ENCODE peak calls at places on chromosomes 5 and 9, in seven cellular contexts. One of them, this sample, is unnamed.

GRCh38 chr5:174799146-174799545 is 74.8 kb downstream of the MSX2 start:
- DNase-seq in neuronal stem cell: no peak
- DNase-seq in H9: no peak
- DNase-seq in mesendoderm: no peak
- DNase-seq in IMR-90: no peak
- DNase-seq in mesenchymal stem cell: no peak
- DNase-seq in H1: no peak
- DNase-seq in this sample: no peak

GRCh38 chr5:145962001-145962400 is 25.6 kb downstream of the SH3RF2 start:
- DNase-seq in neuronal stem cell: no peak
- DNase-seq in H9: no peak
- DNase-seq in mesendoderm: peak; percentile 57
- DNase-seq in IMR-90: no peak
- DNase-seq in mesenchymal stem cell: no peak
- DNase-seq in H1: no peak
- DNase-seq in this sample: no peak

GRCh38 chr5:76874088-76874581 is 24.3 kb downstream of the S100Z start:
- DNase-seq in neuronal stem cell: no peak
- DNase-seq in H9: no peak
- DNase-seq in mesendoderm: peak; percentile 95
- DNase-seq in IMR-90: no peak
- DNase-seq in mesenchymal stem cell: no peak
- DNase-seq in H1: no peak
- DNase-seq in this sample: no peak

GRCh38 chr9:131337131-131337848 is 47.8 kb downstream of the PLPP7 start:
- DNase-seq in neuronal stem cell: no peak
- DNase-seq in H9: no peak
- DNase-seq in mesendoderm: no peak
- DNase-seq in IMR-90: no peak
- DNase-seq in mesenchymal stem cell: no peak
- DNase-seq in H1: no peak
- DNase-seq in this sample: no peak

GRCh38 chr5:28014779-28015178 is 976.4 kb upstream of the CDH9 start:
- DNase-seq in neuronal stem cell: no peak
- DNase-seq in H9: no peak
- DNase-seq in mesendoderm: peak; percentile 58
- DNase-seq in IMR-90: no peak
- DNase-seq in mesenchymal stem cell: no peak
- DNase-seq in H1: no peak
- DNase-seq in this sample: peak; percentile 4

GRCh38 chr9:129597355-129598088 is 23.4 kb downstream of the C9orf50 start:
- DNase-seq in neuronal stem cell: peak; percentile 70
- DNase-seq in H9: peak; percentile 66
- DNase-seq in mesendoderm: peak; percentile 90
- DNase-seq in IMR-90: peak; percentile 65
- DNase-seq in mesenchymal stem cell: peak; percentile 78
- DNase-seq in H1: no peak
- DNase-seq in this sample: peak; percentile 67

GRCh38 chr9:105127863-105128220 is 116.6 kb upstream of the SLC44A1 start:
- DNase-seq in neuronal stem cell: no peak
- DNase-seq in H9: no peak
- DNase-seq in mesendoderm: peak; percentile 44
- DNase-seq in IMR-90: peak; percentile 25
- DNase-seq in mesenchymal stem cell: peak; percentile 55
- DNase-seq in H1: no peak
- DNase-seq in this sample: peak; percentile 68

GRCh38 chr9:99377790-99378775 is 156.0 kb downstream of the SEC61B start:
- DNase-seq in neuronal stem cell: peak; percentile 38
- DNase-seq in H9: no peak
- DNase-seq in mesendoderm: no peak
- DNase-seq in IMR-90: peak; percentile 71
- DNase-seq in mesenchymal stem cell: peak; percentile 75
- DNase-seq in H1: no peak
- DNase-seq in this sample: no peak

GRCh38 chr5:87649455-87649854 is 236.7 kb upstream of the CCNH start:
- DNase-seq in neuronal stem cell: no peak
- DNase-seq in H9: no peak
- DNase-seq in mesendoderm: no peak
- DNase-seq in IMR-90: no peak
- DNase-seq in mesenchymal stem cell: no peak
- DNase-seq in H1: no peak
- DNase-seq in this sample: peak; percentile 69

GRCh38 chr9:23781111-23781510 is 44.9 kb downstream of the ELAVL2 start:
- DNase-seq in neuronal stem cell: no peak
- DNase-seq in H9: no peak
- DNase-seq in mesendoderm: no peak
- DNase-seq in IMR-90: no peak
- DNase-seq in mesenchymal stem cell: no peak
- DNase-seq in H1: no peak
- DNase-seq in this sample: no peak

GRCh38 chr5:179209359-179210150 is 135.7 kb downstream of the ADAMTS2 start:
- DNase-seq in neuronal stem cell: no peak
- DNase-seq in H9: no peak
- DNase-seq in mesendoderm: no peak
- DNase-seq in IMR-90: peak; percentile 74
- DNase-seq in mesenchymal stem cell: peak; percentile 88
- DNase-seq in H1: no peak
- DNase-seq in this sample: peak; percentile 5

GRCh38 chr5:138464388-138465287 is 641 bp upstream of the EGR1 start:
- DNase-seq in neuronal stem cell: peak; percentile 100
- DNase-seq in H9: peak; percentile 98
- DNase-seq in mesendoderm: peak; percentile 100
- DNase-seq in IMR-90: peak; percentile 98
- DNase-seq in mesenchymal stem cell: peak; percentile 99
- DNase-seq in H1: peak; percentile 93
- DNase-seq in this sample: peak; percentile 99

GRCh38 chr5:124371121-124371706 is 375.2 kb downstream of the ZNF608 start:
- DNase-seq in neuronal stem cell: no peak
- DNase-seq in H9: no peak
- DNase-seq in mesendoderm: no peak
- DNase-seq in IMR-90: peak; percentile 4
- DNase-seq in mesenchymal stem cell: peak; percentile 60
- DNase-seq in H1: no peak
- DNase-seq in this sample: no peak

GRCh38 chr9:32264171-32264862 is 120.1 kb upstream of the ACO1 start:
- DNase-seq in neuronal stem cell: peak; percentile 15
- DNase-seq in H9: peak; percentile 70
- DNase-seq in mesendoderm: peak; percentile 81
- DNase-seq in IMR-90: peak; percentile 14
- DNase-seq in mesenchymal stem cell: no peak
- DNase-seq in H1: peak; percentile 10
- DNase-seq in this sample: no peak

GRCh38 chr9:36942891-36943290 is 91.2 kb downstream of the PAX5 start:
- DNase-seq in neuronal stem cell: no peak
- DNase-seq in H9: peak; percentile 17
- DNase-seq in mesendoderm: no peak
- DNase-seq in IMR-90: no peak
- DNase-seq in mesenchymal stem cell: no peak
- DNase-seq in H1: no peak
- DNase-seq in this sample: no peak

GRCh38 chr5:145975361-145976066 is 39.1 kb downstream of the SH3RF2 start:
- DNase-seq in neuronal stem cell: no peak
- DNase-seq in H9: no peak
- DNase-seq in mesendoderm: peak; percentile 46
- DNase-seq in IMR-90: peak; percentile 89
- DNase-seq in mesenchymal stem cell: peak; percentile 42
- DNase-seq in H1: no peak
- DNase-seq in this sample: peak; percentile 23

GRCh38 chr9:81028504-81028903 is 660.8 kb downstream of the TLE1 start:
- DNase-seq in neuronal stem cell: no peak
- DNase-seq in H9: no peak
- DNase-seq in mesendoderm: peak; percentile 68
- DNase-seq in IMR-90: peak; percentile 97
- DNase-seq in mesenchymal stem cell: peak; percentile 93
- DNase-seq in H1: no peak
- DNase-seq in this sample: peak; percentile 73

GRCh38 chr5:173623789-173624188 is 7.3 kb upstream of the BOD1 start:
- DNase-seq in neuronal stem cell: no peak
- DNase-seq in H9: no peak
- DNase-seq in mesendoderm: no peak
- DNase-seq in IMR-90: no peak
- DNase-seq in mesenchymal stem cell: no peak
- DNase-seq in H1: no peak
- DNase-seq in this sample: no peak

GRCh38 chr9:131289301-131290038 is at the start of gene PLPP7:
- DNase-seq in neuronal stem cell: no peak
- DNase-seq in H9: peak; percentile 86
- DNase-seq in mesendoderm: peak; percentile 74
- DNase-seq in IMR-90: peak; percentile 48
- DNase-seq in mesenchymal stem cell: peak; percentile 21
- DNase-seq in H1: no peak
- DNase-seq in this sample: no peak

GRCh38 chr9:28064241-28064640 is 491.0 kb upstream of the C9orf72 start:
- DNase-seq in neuronal stem cell: no peak
- DNase-seq in H9: peak; percentile 21
- DNase-seq in mesendoderm: peak; percentile 37
- DNase-seq in IMR-90: no peak
- DNase-seq in mesenchymal stem cell: no peak
- DNase-seq in H1: no peak
- DNase-seq in this sample: no peak

GRCh38 chr9:98241357-98242104 is 13.9 kb downstream of the TBC1D2 start:
- DNase-seq in neuronal stem cell: no peak
- DNase-seq in H9: no peak
- DNase-seq in mesendoderm: peak; percentile 72
- DNase-seq in IMR-90: no peak
- DNase-seq in mesenchymal stem cell: no peak
- DNase-seq in H1: no peak
- DNase-seq in this sample: no peak

GRCh38 chr9:83304686-83305085 is 233.5 kb downstream of the FRMD3 start:
- DNase-seq in neuronal stem cell: no peak
- DNase-seq in H9: no peak
- DNase-seq in mesendoderm: no peak
- DNase-seq in IMR-90: peak; percentile 37
- DNase-seq in mesenchymal stem cell: no peak
- DNase-seq in H1: no peak
- DNase-seq in this sample: no peak

GRCh38 chr5:74685979-74686631 is 1.1 kb downstream of the HEXB start:
- DNase-seq in neuronal stem cell: no peak
- DNase-seq in H9: no peak
- DNase-seq in mesendoderm: peak; percentile 14
- DNase-seq in IMR-90: peak; percentile 68
- DNase-seq in mesenchymal stem cell: peak; percentile 22
- DNase-seq in H1: no peak
- DNase-seq in this sample: peak; percentile 35

GRCh38 chr5:132055808-132056609 is 4.4 kb upstream of the IL3 start:
- DNase-seq in neuronal stem cell: no peak
- DNase-seq in H9: peak; percentile 17
- DNase-seq in mesendoderm: no peak
- DNase-seq in IMR-90: no peak
- DNase-seq in mesenchymal stem cell: no peak
- DNase-seq in H1: no peak
- DNase-seq in this sample: no peak

GRCh38 chr9:19925674-19926503 is 137.1 kb upstream of the SLC24A2 start:
- DNase-seq in neuronal stem cell: peak; percentile 81
- DNase-seq in H9: peak; percentile 91
- DNase-seq in mesendoderm: peak; percentile 91
- DNase-seq in IMR-90: peak; percentile 68
- DNase-seq in mesenchymal stem cell: peak; percentile 80
- DNase-seq in H1: peak; percentile 70
- DNase-seq in this sample: peak; percentile 97
- H3K79me1 ChIP-seq in neuronal stem cell: no peaks in the 10 kb centered on the region
- H3K79me1 ChIP-seq in H9: no peaks in the 10 kb centered on the region
- H3K79me1 ChIP-seq in mesendoderm: no peaks in the 10 kb centered on the region
- H3K79me1 ChIP-seq in IMR-90: no peaks in the 10 kb centered on the region
- H3K79me1 ChIP-seq in mesenchymal stem cell: no peaks in the 10 kb centered on the region
- H3K79me1 ChIP-seq in H1: no peaks in the 10 kb centered on the region
- H3K79me1 ChIP-seq in this sample: no peaks in the 10 kb centered on the region

DNA sequence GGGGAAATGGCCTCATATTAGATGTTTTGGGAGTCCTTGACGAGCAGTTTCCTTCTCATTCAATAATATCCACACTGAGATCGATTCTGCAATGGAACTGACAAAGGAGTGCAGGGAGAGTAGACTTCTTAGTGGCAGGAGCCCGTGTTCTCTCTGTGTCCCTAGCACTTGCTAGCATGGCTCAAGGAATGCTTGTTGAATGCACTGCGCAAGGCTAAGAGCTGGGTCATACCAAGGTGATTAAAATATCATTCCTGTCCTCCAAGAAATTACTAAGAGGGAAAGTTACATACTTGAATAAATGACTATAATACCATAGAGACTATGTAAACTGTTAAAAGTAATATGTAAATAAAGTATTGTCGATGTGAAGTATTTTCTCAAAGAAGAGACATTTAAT is 630.1 kb downstream of the IRX1 start:
- DNase-seq in neuronal stem cell: no peak
- DNase-seq in H9: no peak
- DNase-seq in mesendoderm: no peak
- DNase-seq in IMR-90: no peak
- DNase-seq in mesenchymal stem cell: no peak
- DNase-seq in H1: no peak
- DNase-seq in this sample: no peak
- H3K4ac ChIP-seq in neuronal stem cell: no peak overlapping the region
- H3K4ac ChIP-seq in H9: no peak overlapping the region
- H3K4ac ChIP-seq in mesendoderm: no peak overlapping the region
- H3K4ac ChIP-seq in IMR-90: no peak overlapping the region
- H3K4ac ChIP-seq in mesenchymal stem cell: no peak overlapping the region
- H3K4ac ChIP-seq in H1: no peak overlapping the region
- H3K4ac ChIP-seq in this sample: no peak overlapping the region

DNA sequence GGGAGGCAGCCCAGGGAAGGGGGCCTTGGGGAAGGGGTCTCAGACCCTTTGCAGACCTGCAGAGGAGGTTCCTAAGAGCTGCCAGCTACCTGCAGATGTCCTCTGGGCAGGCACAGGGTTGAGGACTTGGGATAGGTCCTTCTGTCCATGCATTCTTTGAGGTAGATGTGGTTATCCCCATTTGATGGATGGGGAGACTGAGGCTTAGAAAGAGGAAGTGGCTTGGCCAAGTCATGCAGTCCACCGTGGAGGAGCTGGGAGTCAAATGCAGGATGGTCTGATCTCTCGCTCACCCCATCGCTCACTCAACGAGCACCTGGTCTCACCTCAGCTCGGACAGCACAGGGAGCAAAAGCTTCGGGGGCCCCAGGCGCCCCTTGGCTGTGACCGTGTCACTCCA is 20.2 kb downstream of the ADAMTSL2 start:
- DNase-seq in neuronal stem cell: no peak
- DNase-seq in H9: no peak
- DNase-seq in mesendoderm: no peak
- DNase-seq in IMR-90: no peak
- DNase-seq in mesenchymal stem cell: no peak
- DNase-seq in H1: no peak
- DNase-seq in this sample: no peak
- H3K79me1 ChIP-seq in neuronal stem cell: no peaks in the 10 kb centered on the region
- H3K79me1 ChIP-seq in H9: no peaks in the 10 kb centered on the region
- H3K79me1 ChIP-seq in mesendoderm: no peaks in the 10 kb centered on the region
- H3K79me1 ChIP-seq in IMR-90: no peaks in the 10 kb centered on the region
- H3K79me1 ChIP-seq in mesenchymal stem cell: no peaks in the 10 kb centered on the region
- H3K79me1 ChIP-seq in H1: no peaks in the 10 kb centered on the region
- H3K79me1 ChIP-seq in this sample: peaks cover 12% of the 10 kb centered on the region

DNA sequence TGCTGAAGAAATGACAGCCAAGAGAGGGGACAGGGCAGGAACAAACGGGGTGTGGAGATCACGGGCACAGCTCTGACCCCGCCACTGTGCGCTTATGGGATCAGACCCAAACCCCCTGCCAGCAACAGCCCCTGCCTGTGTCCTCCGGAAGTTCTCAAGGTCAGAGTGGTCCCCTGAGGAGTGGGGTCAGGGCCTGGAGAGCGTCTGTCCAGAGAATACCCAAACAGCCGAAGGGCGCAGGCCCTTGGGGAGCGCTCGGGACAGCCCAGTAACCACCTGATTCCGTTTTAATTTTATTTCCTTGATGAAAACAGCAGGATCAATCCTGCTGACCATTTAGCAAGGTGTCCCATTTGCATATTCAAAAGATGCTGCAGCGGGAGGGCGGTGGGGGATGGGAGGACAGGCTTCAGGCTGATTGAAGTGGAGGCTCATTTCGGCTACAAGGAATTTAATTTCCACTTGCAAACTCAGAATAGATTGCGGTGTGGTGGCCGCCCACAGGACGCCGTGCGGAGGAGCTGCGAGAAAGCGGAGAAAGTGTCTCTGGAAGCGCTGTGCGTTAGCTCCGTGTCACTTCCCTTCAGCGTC is 32.6 kb upstream of the TMEM250 start:
- DNase-seq in neuronal stem cell: no peak
- DNase-seq in H9: peak; percentile 62
- DNase-seq in mesendoderm: peak; percentile 53
- DNase-seq in IMR-90: no peak
- DNase-seq in mesenchymal stem cell: no peak
- DNase-seq in H1: no peak
- DNase-seq in this sample: no peak
- H3K4ac ChIP-seq in neuronal stem cell: no peak overlapping the region
- H3K4ac ChIP-seq in H9: no peak overlapping the region
- H3K4ac ChIP-seq in mesendoderm: no peak overlapping the region
- H3K4ac ChIP-seq in IMR-90: no peak overlapping the region
- H3K4ac ChIP-seq in mesenchymal stem cell: no peak overlapping the region
- H3K4ac ChIP-seq in H1: no peak overlapping the region
- H3K4ac ChIP-seq in this sample: no peak overlapping the region

This sample was measured in trophoblast cell.